ENCODE peak calls at places on chromosomes 5 and 9, in seven cellular contexts. S is esophagus squamous epithelium, V is OCI-LY7, C is neural progenitor cell, L is coronary artery, Q is mammary epithelial cell, J is K562. M is an unnamed sample.

GRCh38 chr9:97109194-97109811 is 70.4 kb upstream of the CTSV start:
- DNase-seq in S (no peak), V (peak), C (peak), L (no peak), Q (peak), J (peak), M (no peak)

GRCh38 chr5:169081008-169081724 is 219.8 kb downstream of the SLIT3 start:
- DNase-seq in S (no peak), V (no peak), C (no peak), L (no peak), Q (no peak), J (no peak), M (no peak)

GRCh38 chr5:109880907-109881685 is 191.4 kb downstream of the MAN2A1 start:
- DNase-seq in S (no peak), V (no peak), C (no peak), L (no peak), Q (no peak), J (no peak), M (no peak)

GRCh38 chr9:90921104-90921503 is 119.5 kb downstream of the SYK start:
- DNase-seq in S (no peak), V (no peak), C (no peak), L (peak), Q (peak), J (no peak), M (peak)

GRCh38 chr9:4820172-4820571 is 27.4 kb downstream of the RCL1 start:
- DNase-seq in S (no peak), V (no peak), C (no peak), L (no peak), Q (no peak), J (peak), M (no peak)

GRCh38 chr9:81619353-81620008 is 69.9 kb downstream of the TLE1 start:
- DNase-seq in S (no peak), V (no peak), C (no peak), L (no peak), Q (no peak), J (no peak), M (no peak)

GRCh38 chr9:86458456-86458855 is 104.2 kb upstream of the TUT7 start:
- DNase-seq in S (no peak), V (no peak), C (peak), L (no peak), Q (no peak), J (no peak), M (no peak)

GRCh38 chr9:89770779-89771178 is 166.0 kb downstream of the GADD45G start:
- DNase-seq in S (no peak), V (no peak), C (no peak), L (no peak), Q (no peak), J (no peak), M (no peak)

GRCh38 chr5:107269256-107269655 is 401.5 kb downstream of the EFNA5 start:
- DNase-seq in S (no peak), V (no peak), C (no peak), L (no peak), Q (no peak), J (no peak), M (no peak)

GRCh38 chr9:13078164-13078563 is 201.3 kb downstream of the MPDZ start:
- DNase-seq in S (no peak), V (no peak), C (no peak), L (no peak), Q (no peak), J (no peak), M (no peak)

GRCh38 chr9:107830479-107830878 is 340.9 kb upstream of the KLF4 start:
- DNase-seq in S (no peak), V (no peak), C (no peak), L (no peak), Q (no peak), J (no peak), M (no peak)

GRCh38 chr9:107833295-107833694 is 343.7 kb upstream of the KLF4 start:
- DNase-seq in S (no peak), V (no peak), C (no peak), L (no peak), Q (no peak), J (no peak), M (no peak)

GRCh38 chr9:107827884-107828283 is 338.3 kb upstream of the KLF4 start:
- DNase-seq in S (no peak), V (no peak), C (no peak), L (no peak), Q (no peak), J (no peak), M (no peak)

GRCh38 chr9:107827304-107827703 is 337.7 kb upstream of the KLF4 start:
- DNase-seq in S (no peak), V (no peak), C (no peak), L (no peak), Q (no peak), J (no peak), M (no peak)
- H3K27ac ChIP-seq in S (no peak), V (no peak), C (no peak), L (no peak), Q (no peak), J (no peak), M (no peak)

GRCh38 chr5:175691761-175692160 is 33.9 kb downstream of the HRH2 start:
- DNase-seq in S (no peak), V (no peak), C (no peak), L (no peak), Q (no peak), J (no peak), M (no peak)
- H3K27ac ChIP-seq in S (no peak), V (no peak), C (no peak), L (peak), Q (no peak), J (no peak), M (no peak)

GRCh38 chr9:76401176-76401575 is 7.0 kb upstream of the RFK start:
- DNase-seq in S (no peak), V (no peak), C (no peak), L (no peak), Q (no peak), J (no peak), M (no peak)

GRCh38 chr9:76401580-76402354 is 7.5 kb upstream of the RFK start:
- DNase-seq in S (no peak), V (peak), C (no peak), L (no peak), Q (no peak), J (no peak), M (no peak)

GRCh38 chr9:76403352-76403751 is 9.1 kb upstream of the RFK start:
- DNase-seq in S (no peak), V (peak), C (no peak), L (no peak), Q (peak), J (peak), M (no peak)

GRCh38 chr9:76399831-76400230 is 5.6 kb upstream of the RFK start:
- DNase-seq in S (no peak), V (no peak), C (no peak), L (no peak), Q (no peak), J (no peak), M (no peak)

GRCh38 chr9:76400534-76401096 is 6.4 kb upstream of the RFK start:
- DNase-seq in S (no peak), V (no peak), C (no peak), L (no peak), Q (peak), J (no peak), M (no peak)
- H3K27ac ChIP-seq in S (no peak), V (no peak), C (no peak), L (no peak), Q (no peak), J (no peak), M (no peak)

DNA sequence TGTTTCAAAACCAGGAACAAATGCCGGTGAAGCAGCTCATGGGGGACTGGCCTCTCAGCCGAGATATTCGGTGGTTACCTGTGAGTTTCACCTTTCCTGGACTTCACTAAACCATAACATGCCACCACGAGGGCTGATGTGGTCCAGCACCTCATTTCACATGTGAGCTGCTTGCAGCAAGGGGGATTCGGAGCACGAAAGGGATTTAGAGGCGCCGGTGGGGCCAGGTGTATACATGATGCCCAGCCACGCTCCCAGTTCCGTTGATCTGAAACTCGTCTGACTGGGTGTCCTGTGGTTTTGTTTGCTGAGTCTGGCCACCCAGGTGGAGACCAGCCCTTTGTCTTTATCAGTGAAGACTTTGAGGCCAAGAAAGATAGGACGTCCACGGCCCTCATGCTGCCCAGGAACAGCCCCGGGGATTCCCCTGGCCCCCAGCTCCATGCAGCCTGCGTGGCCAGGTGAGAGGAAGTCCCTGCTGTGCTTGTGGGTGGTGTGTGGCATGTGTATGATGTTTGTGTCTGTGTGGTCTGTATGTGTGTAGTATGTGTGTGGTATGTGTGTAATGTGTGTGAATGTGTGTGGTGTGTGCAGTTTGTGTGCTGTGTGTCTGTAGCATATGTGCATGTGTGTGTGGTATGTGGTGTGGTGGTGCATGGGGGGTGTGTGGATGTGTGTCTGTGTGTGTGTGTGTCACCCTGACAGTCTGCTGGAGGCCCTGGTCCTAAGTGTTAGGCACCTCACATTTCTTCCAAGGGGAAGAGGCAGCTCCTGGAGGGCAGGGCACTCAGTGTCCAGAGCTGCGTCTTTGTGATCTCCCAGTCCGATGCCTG is 23.4 kb downstream of the PHF2 start:
- DNase-seq in S (no peak), V (no peak), C (no peak), L (peak), Q (no peak), J (no peak), M (peak)
- H3K27ac ChIP-seq in S (no peak), V (no peak), C (no peak), L (no peak), Q (no peak), J (no peak), M (no peak)

GRCh38 chr5:120507197-120507596 is 43.1 kb downstream of the PRR16 start:
- DNase-seq in S (no peak), V (no peak), C (no peak), L (no peak), Q (no peak), J (no peak), M (no peak)
- H3K27ac ChIP-seq in S (no peak), V (no peak), C (no peak), L (no peak), Q (no peak), J (no peak), M (no peak)

GRCh38 chr5:6728011-6728794 is 15.0 kb downstream of the TENT4A start:
- DNase-seq in S (no peak), V (peak), C (peak), L (no peak), Q (no peak), J (no peak), M (no peak)
- H3K27ac ChIP-seq in S (no peak), V (peak), C (no peak), L (no peak), Q (no peak), J (no peak), M (no peak)

GRCh38 chr5:172453206-172453985 is 929 bp downstream of the SH3PXD2B start:
- DNase-seq in S (no peak), V (no peak), C (peak), L (peak), Q (peak), J (no peak), M (peak)
- H3K27ac ChIP-seq in S (peak), V (no peak), C (peak), L (peak), Q (peak), J (no peak), M (peak)